ENCODE peak calls at places on chromosomes 11 and 22, in four cellular contexts. R, K, D and S are unnamed samples.
A peak's percentile ranks its signal among the peaks of the same experiment; 100 is the strongest.

GRCh38 chr11:123517559-123518364 is 87.7 kb downstream of the GRAMD1B start:
- DNase-seq in R (no peak), K (no peak), D (no peak), S (no peak)

GRCh38 chr11:17389957-17390649 is 1.6 kb upstream of the KCNJ11 start:
- DNase-seq in R (no peak), D (no peak), K (no peak), S (no peak)

GRCh38 chr11:8277691-8278090 is 14.0 kb upstream of the LMO1 start:
- DNase-seq in R (no peak), D (no peak), K (no peak), S (no peak)

GRCh38 chr11:8056810-8057463 is 24.1 kb upstream of the TUB start:
- DNase-seq in R (no peak), K (no peak), D (no peak), S (no peak)

GRCh38 chr22:41446639-41447434 is at the start of gene TOB2:
- DNase-seq in D (peak; percentile 95), K (peak; percentile 89), R (peak; percentile 94), S (peak; percentile 85)

GRCh38 chr11:8814923-8815240 is 96.1 kb upstream of the AKIP1 start:
- DNase-seq in R (no peak), D (no peak), K (no peak), S (no peak)

GRCh38 chr11:114892381-114893197 is 214.3 kb downstream of the NXPE2 start:
- DNase-seq in R (no peak), D (no peak), K (no peak), S (peak; percentile 1)

GRCh38 chr11:67071420-67072284 is 15.0 kb downstream of the RHOD start:
- DNase-seq in D (peak; percentile 80), R (peak; percentile 77), K (peak; percentile 36), S (no peak)

GRCh38 chr22:45491841-45492240 is 10.8 kb upstream of the FBLN1 start:
- DNase-seq in R (no peak), K (no peak), D (no peak), S (no peak)

GRCh38 chr22:50180727-50181521 is 4.8 kb upstream of the TRABD start:
- DNase-seq in K (no peak), R (no peak), D (no peak), S (no peak)

GRCh38 chr22:33126881-33127280 is 68.7 kb upstream of the SYN3 start:
- DNase-seq in D (no peak), R (no peak), K (no peak), S (peak; percentile 1)

GRCh38 chr22:20246368-20247009 is 21.6 kb downstream of the RTN4R start:
- DNase-seq in D (no peak), R (no peak), K (no peak), S (no peak)

GRCh38 chr11:135006800-135007199 is 594.8 kb upstream of the B3GAT1 start:
- DNase-seq in D (no peak), R (no peak), K (no peak), S (no peak)

GRCh38 chr11:72828081-72828567 is 13.9 kb downstream of the ATG16L2 start:
- DNase-seq in D (no peak), K (no peak), R (no peak), S (no peak)

GRCh38 chr22:49545606-49546005 is 282.1 kb downstream of the BRD1 start:
- DNase-seq in D (no peak), R (no peak), K (no peak), S (no peak)

GRCh38 chr22:31088233-31088986 is 7.3 kb downstream of the SMTN start:
- DNase-seq in K (no peak), D (no peak), R (no peak), S (no peak)

GRCh38 chr11:119368121-119369034 is 13.1 kb downstream of the USP2 start:
- DNase-seq in K (no peak), R (no peak), D (peak; percentile 83), S (peak; percentile 67)

GRCh38 chr22:22848364-22848866 is 39.2 kb upstream of the IGLL5 start:
- DNase-seq in D (peak; percentile 51), R (peak; percentile 67), K (peak; percentile 27), S (peak; percentile 33)

GRCh38 chr22:50473088-50473487 is 1.7 kb downstream of the SBF1 start:
- DNase-seq in R (no peak), K (peak; percentile 35), D (peak; percentile 11), S (no peak)

GRCh38 chr11:37718431-37718999 is 1120.5 kb upstream of the RAG2 start:
- DNase-seq in K (no peak), R (no peak), D (no peak), S (no peak)

GRCh38 chr22:23834830-23835772 is 3.7 kb downstream of the DERL3 start:
- DNase-seq in K (no peak), R (no peak), D (peak; percentile 73), S (no peak)

GRCh38 chr22:35728639-35729308 is 11.1 kb downstream of the APOL5 start:
- DNase-seq in R (no peak), D (no peak), K (no peak), S (peak; percentile 61)

DNA sequence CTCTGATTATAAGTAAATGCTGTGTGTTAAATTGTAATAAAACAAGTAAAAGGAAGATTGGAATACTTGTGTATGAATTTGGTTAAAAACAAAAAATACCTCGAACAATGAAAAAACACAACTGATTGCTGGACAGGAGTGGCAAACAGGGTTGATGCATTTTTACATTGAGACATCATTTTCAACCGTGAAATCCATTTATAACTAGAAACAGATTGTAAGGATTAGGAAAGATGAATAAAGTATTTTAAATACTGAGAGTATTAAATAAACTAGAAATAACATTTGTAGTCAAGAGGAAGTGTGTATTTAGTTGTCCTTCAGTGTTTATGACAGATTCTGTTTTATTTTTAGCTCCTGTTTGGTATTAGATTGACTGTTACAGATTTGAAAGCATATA is 5.4 kb downstream of the ATM start:
- DNase-seq in K (no peak), D (no peak), R (no peak), S (no peak)
- H3K4me3 ChIP-seq in K (no peak overlapping the region), D (no peak overlapping the region), R (no peak overlapping the region), S (no peak overlapping the region)

DNA sequence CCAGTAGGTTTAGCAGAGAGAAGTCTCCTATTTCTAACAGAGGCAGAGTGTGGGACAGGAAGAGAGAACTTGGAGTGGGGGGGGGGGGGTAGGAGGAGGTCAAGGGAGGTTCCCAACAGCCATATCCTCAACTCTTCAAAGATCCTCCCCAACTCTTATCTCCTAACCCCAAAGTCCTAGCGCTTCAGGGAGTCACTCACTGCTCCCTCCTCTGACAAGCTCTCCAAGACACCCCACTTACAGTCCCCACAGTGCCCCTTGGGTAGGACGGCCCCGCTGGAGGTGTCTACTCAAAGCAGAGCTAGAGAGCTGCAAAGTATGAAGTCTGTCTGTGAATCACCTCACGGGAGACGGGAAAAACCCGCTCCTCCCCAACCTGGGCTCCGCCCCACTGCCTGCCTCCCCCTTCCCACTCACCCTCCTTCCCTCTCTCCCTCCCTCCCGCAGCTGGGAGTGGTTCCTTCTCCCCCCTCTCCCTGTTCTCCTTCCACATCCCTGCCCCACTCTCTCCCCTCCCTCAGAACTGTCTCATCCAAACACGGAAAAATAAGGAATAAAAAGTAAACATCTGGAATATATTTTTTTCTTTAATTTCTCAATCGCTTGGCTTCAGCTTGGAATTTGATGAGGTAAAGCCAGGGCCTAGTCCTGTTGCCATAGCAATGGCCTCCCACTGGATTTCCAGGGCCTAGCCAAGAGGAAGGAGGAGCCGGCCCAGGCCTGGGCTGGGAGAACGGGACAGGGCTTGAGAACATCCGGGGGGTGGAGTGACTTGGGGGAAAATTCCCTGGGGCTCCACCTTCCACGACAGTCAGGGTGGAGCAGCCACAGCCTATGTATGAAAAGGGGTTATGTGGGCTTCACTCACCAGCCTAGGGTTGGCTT is 2.5 kb downstream of the TNKS1BP1 start:
- DNase-seq in K (no peak), R (peak; percentile 93), D (peak; percentile 87), S (peak; percentile 92)
- H3K4me3 ChIP-seq in K (no peak overlapping the region), R (no peak overlapping the region), D (peak overlapping the region; percentile 66), S (peak overlapping the region; percentile 57)

DNA sequence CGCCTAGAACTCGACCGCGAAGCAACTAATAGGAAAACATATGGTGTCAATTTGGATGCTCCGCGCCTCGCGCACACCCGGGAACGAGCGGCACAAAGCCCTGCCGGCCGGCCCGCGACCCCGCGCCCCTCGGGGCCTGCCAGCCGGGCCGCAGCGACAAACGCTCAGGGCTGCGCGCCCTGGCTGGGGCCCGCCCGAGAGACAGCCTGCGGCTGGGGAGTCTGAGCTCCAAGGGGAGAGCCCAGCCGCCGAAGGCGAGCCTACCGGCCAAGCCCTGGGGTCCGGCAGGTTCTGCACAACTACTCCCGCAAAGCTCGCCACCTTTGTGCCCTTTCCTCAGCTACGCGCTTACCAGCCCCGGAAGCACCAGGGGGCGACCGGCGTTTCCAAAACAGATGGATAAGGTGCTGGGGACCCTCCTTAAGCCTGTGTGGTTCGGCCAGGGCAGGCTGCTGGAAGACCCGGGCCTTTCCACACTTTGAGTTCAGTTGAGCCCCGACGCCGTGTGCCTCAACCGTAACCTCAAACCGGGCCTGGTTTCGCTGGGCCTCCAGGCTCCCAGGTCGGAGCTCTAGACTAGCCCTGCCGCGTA is 6.0 kb downstream of the PAX6 start:
- DNase-seq in R (no peak), D (no peak), K (no peak), S (no peak)
- H3K4me3 ChIP-seq in R (no peak overlapping the region), D (no peak overlapping the region), K (no peak overlapping the region), S (no peak overlapping the region)

GRCh38 chr11:5689551-5689983 is at the start of gene TRIM22:
- DNase-seq in K (peak; percentile 18), R (peak; percentile 60), D (no peak), S (no peak)
- H3K4me3 ChIP-seq in K (peak within 1 kb of the TSS; percentile 59), R (peak within 1 kb of the TSS; percentile 38), D (peak within 1 kb of the TSS; percentile 57), S (no peak within 1 kb of the TSS)

DNA sequence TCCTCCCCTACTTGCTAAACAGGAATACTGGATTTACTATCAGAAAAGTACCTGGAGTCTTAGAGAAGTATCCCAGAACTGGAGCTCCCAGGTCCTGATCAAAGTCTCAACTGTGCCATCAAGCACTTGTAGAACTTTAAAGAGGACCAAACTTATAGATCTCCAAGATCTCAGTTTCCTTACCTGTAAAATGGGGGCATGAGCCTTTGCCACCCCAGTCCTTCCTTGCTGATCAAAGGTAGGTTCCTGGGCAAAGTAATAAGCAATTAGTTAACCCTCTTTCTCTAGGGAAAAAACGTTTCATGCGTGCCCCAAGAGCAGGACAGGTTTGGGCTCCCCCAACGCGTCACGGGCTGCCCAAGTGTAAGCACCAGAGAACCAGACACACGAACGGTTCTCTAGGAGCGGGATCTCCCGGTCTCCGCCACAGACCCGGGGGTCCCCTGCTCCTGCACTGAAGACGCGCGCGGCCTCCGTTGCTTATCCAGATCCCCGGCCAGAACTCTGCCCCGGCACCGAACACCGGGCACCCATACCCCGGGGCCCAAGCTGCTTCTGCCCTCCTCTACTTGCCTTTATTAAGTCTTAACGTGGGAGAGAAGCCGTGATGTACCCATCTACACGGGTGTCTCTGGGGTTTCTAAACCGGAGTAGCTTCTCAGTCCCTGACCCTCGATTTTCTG is 505 bp downstream of the ZNF214 start:
- DNase-seq in K (no peak), D (peak; percentile 21), R (no peak), S (no peak)
- H3K4me3 ChIP-seq in K (no peak overlapping the region), D (peak overlapping the region; percentile 66), R (peak overlapping the region; percentile 65), S (no peak overlapping the region)